ENCODE peak calls at places on chromosomes 7 and 10, in six cellular contexts. Z, I, L, C, S and U are unnamed samples.

GRCh38 chr10:102509387-102509786 is 5.6 kb downstream of the SUFU start:
- DNase-seq in L (no peak), C (no peak), I (no peak), S (peak; percentile 59), Z (peak; percentile 80), U (no peak)

GRCh38 chr10:110265573-110266193 is 39.0 kb downstream of the SMNDC1 start:
- DNase-seq in I (no peak), S (no peak), L (no peak), C (no peak), Z (no peak), U (no peak)

GRCh38 chr10:113060221-113061053 is 110.4 kb downstream of the TCF7L2 start:
- DNase-seq in S (no peak), Z (no peak), L (peak; percentile 3), C (no peak), I (no peak), U (no peak)

GRCh38 chr7:81333004-81333403 is 414.2 kb upstream of the SEMA3C start:
- DNase-seq in C (no peak), I (no peak), L (no peak), S (peak; percentile 69), Z (peak; percentile 76), U (no peak)

GRCh38 chr7:80428161-80429054 is 83.5 kb downstream of the GNAT3 start:
- DNase-seq in Z (peak; percentile 79), I (no peak), L (no peak), C (peak; percentile 22), S (peak; percentile 83), U (no peak)

GRCh38 chr7:12759112-12759511 is 71.7 kb downstream of the ARL4A start:
- DNase-seq in I (no peak), S (peak; percentile 35), L (no peak), Z (no peak), C (no peak), U (no peak)

GRCh38 chr7:108805808-108806397 is 236.2 kb downstream of the DNAJB9 start:
- DNase-seq in L (no peak), S (peak; percentile 7), I (no peak), C (peak; percentile 29), Z (peak; percentile 1), U (no peak)

GRCh38 chr7:4134204-4134603 is 547.9 kb upstream of the FOXK1 start:
- DNase-seq in Z (no peak), I (no peak), S (no peak), C (no peak), L (no peak), U (no peak)

GRCh38 chr7:159067870-159068787 is 76.5 kb downstream of the VIPR2 start:
- DNase-seq in Z (no peak), L (no peak), C (no peak), S (peak; percentile 7), I (no peak), U (no peak)

GRCh38 chr10:66680886-66681285 is 244.9 kb upstream of the LRRTM3 start:
- DNase-seq in S (peak; percentile 3), Z (peak; percentile 8), C (no peak), L (no peak), I (no peak), U (no peak)

GRCh38 chr10:19658131-19658530 is 158.1 kb upstream of the PLXDC2 start:
- DNase-seq in Z (peak; percentile 68), I (no peak), C (no peak), L (no peak), S (no peak), U (no peak)

GRCh38 chr10:31759124-31759798 is 169.4 kb downstream of the ARHGAP12 start:
- DNase-seq in I (no peak), L (peak; percentile 76), S (no peak), Z (no peak), C (no peak), U (peak; percentile 32)